ENCODE peak calls at places on chromosomes 2 and 18, in ten cellular contexts. C is transverse colon; X is bronchial epithelial cell; L is tibial nerve; O is BJ; S is AG04449; R is CD8-positive, alpha-beta T cell; G is PC-3; Q is iPS DF 6.9; M is astrocyte of the spinal cord. B is an unnamed sample.

GRCh38 chr18:38526922-38527321 is 961.3 kb upstream of the CELF4 start:
- DNase-seq in L (no peak), O (no peak), C (no peak), S (no peak), R (no peak), Q (no peak), M (no peak), G (no peak), X (peak), B (no peak)

GRCh38 chr2:208929489-208929864 is 494.4 kb upstream of the MAP2 start:
- DNase-seq in O (no peak), S (no peak), R (no peak), M (no peak), G (no peak), Q (no peak), L (no peak), C (no peak), X (no peak), B (no peak)

GRCh38 chr2:46813046-46813445 is 102.6 kb downstream of the MCFD2 start:
- DNase-seq in M (no peak), L (no peak), O (no peak), Q (no peak), C (no peak), S (no peak), R (no peak), G (no peak), X (no peak), B (no peak)

GRCh38 chr2:181680937-181681811 is 857 bp upstream of the NEUROD1 start:
- DNase-seq in S (no peak), O (no peak), L (no peak), G (no peak), C (no peak), Q (no peak), X (no peak), R (no peak), M (no peak), B (no peak)

GRCh38 chr2:238684362-238685326 is 163.2 kb upstream of the TWIST2 start:
- DNase-seq in L (peak), M (peak), O (peak), G (peak), S (peak), R (no peak), Q (no peak), C (no peak), X (peak), B (peak)

GRCh38 chr18:80009661-80010550 is 21.5 kb upstream of the TXNL4A start:
- DNase-seq in G (peak), M (peak), X (peak), Q (no peak), R (no peak), O (peak), C (peak), L (no peak), S (peak), B (peak)

GRCh38 chr2:225584821-225585220 is 185.3 kb downstream of the NYAP2 start:
- DNase-seq in S (no peak), L (no peak), C (no peak), G (no peak), Q (no peak), R (no peak), M (no peak), O (no peak), X (no peak), B (no peak)

GRCh38 chr2:211367252-211367651 is 810.9 kb downstream of the CPS1 start:
- DNase-seq in R (no peak), S (no peak), Q (no peak), C (no peak), O (no peak), M (no peak), X (peak), L (no peak), G (no peak), B (no peak)

GRCh38 chr2:232689152-232689910 is 7.8 kb upstream of the GIGYF2 start:
- DNase-seq in X (no peak), G (no peak), O (peak), M (peak), R (no peak), S (no peak), C (peak), L (no peak), Q (no peak), B (peak)

GRCh38 chr2:66441651-66442365 is 6.9 kb downstream of the MEIS1 start:
- DNase-seq in R (no peak), G (no peak), M (peak), Q (no peak), O (no peak), C (no peak), L (no peak), S (no peak), X (no peak), B (no peak)

GRCh38 chr2:21095714-21096113 is 28.1 kb upstream of the TDRD15 start:
- DNase-seq in R (no peak), X (no peak), C (no peak), O (no peak), G (no peak), Q (no peak), L (no peak), M (no peak), S (no peak), B (no peak)

GRCh38 chr2:192146069-192147006 is 48.4 kb downstream of the TMEFF2 start:
- DNase-seq in Q (no peak), R (no peak), X (peak), S (no peak), C (no peak), O (no peak), L (no peak), G (peak), M (peak), B (peak)

GRCh38 chr2:174053784-174054183 is 88.6 kb upstream of the SP3 start:
- DNase-seq in C (no peak), S (no peak), Q (no peak), G (no peak), L (no peak), M (no peak), O (no peak), X (peak), R (no peak), B (no peak)

GRCh38 chr18:55283309-55283708 is 304.7 kb downstream of the TCF4 start:
- DNase-seq in O (no peak), M (no peak), X (no peak), G (no peak), Q (no peak), C (no peak), R (no peak), S (no peak), L (no peak), B (no peak)

GRCh38 chr18:55275042-55275897 is 312.7 kb downstream of the TCF4 start:
- DNase-seq in L (peak), R (no peak), G (peak), M (peak), X (peak), C (no peak), O (no peak), Q (no peak), S (no peak), B (peak)

GRCh38 chr18:55284614-55285013 is 303.4 kb downstream of the TCF4 start:
- DNase-seq in M (no peak), G (no peak), S (no peak), R (no peak), L (no peak), O (no peak), Q (no peak), X (no peak), C (no peak), B (no peak)

GRCh38 chr18:55286257-55286825 is 301.7 kb downstream of the TCF4 start:
- DNase-seq in O (no peak), L (no peak), X (peak), S (no peak), G (no peak), C (no peak), Q (no peak), R (no peak), M (no peak), B (no peak)

GRCh38 chr18:55280515-55280914 is 307.5 kb downstream of the TCF4 start:
- DNase-seq in O (no peak), L (no peak), M (peak), S (no peak), G (no peak), R (no peak), Q (no peak), C (no peak), X (no peak), B (no peak)
- H3K4me3 ChIP-seq in O (no peak), L (no peak), M (no peak), S (no peak), G (no peak), R (no peak), Q (no peak), C (no peak), X (no peak), B (no peak)

DNA sequence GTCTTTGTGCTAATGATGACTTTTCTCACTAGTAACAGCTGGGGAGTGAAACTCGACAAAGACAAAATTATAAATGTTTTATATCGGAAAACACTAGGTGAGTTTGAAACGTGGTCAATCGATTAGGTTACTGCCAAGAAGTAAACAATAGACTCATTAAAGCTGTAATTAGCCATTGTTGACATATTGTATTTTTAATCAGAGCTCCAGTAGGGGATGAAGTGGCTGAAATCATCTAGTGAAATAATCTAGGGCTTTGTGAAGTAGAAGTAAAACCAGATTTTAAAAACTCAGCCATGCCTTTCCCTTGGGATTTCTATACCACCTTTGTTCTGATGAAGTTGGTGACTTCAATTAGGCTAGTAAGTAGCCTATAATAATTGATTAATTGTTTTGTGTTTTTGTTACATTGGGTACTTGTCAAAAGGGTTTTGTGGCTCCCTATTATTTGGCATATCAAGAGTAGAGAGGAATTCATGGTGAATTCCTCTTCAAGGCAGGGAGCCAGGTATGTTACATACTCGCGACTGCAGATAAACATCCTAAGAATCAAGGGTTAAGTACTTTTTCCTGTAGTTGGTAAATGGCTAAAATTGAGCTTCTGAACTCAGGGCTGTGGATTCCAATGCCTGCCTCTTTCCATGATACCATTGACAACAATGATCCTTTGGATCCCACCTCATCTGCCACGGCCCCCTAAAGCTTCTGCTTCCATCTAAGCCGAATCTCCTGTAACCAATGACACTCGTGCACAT is 31.6 kb downstream of the RAB27B start:
- DNase-seq in X (peak), C (no peak), M (no peak), G (peak), Q (no peak), O (no peak), R (no peak), S (no peak), L (no peak), B (no peak)
- H3K4me3 ChIP-seq in X (no peak), C (no peak), M (no peak), G (no peak), Q (no peak), O (no peak), R (no peak), S (no peak), L (no peak), B (no peak)

GRCh38 chr2:229348135-229348534 is 77.0 kb upstream of the PID1 start:
- DNase-seq in O (no peak), G (no peak), M (no peak), Q (no peak), X (no peak), S (no peak), L (no peak), C (no peak), R (no peak), B (peak)

GRCh38 chr2:229350117-229350805 is 79.2 kb upstream of the PID1 start:
- DNase-seq in G (peak), O (no peak), S (no peak), C (no peak), X (peak), M (no peak), L (no peak), R (no peak), Q (no peak), B (no peak)

GRCh38 chr2:229346801-229347540 is 75.9 kb upstream of the PID1 start:
- DNase-seq in G (no peak), X (no peak), O (no peak), M (no peak), C (no peak), R (no peak), S (no peak), Q (no peak), L (no peak), B (no peak)

DNA sequence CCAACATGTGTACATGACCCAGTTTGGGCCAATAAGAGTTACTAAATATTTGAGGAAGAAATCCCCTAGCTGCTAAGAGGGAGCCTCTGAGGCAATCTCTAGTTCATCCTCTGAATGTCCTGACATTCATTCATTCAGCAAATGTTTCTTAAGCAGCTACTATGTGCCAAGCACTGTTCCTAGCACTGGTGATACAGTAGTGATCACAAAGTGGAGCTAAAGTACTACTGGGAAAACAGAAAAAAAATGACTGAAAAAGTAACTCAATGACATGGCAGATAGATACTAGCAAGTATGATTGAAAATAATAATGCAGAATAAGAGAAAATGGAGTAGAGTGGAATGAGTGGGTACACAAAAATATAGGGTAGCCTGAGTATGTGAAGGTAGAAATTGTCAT is 79.8 kb upstream of the PID1 start:
- DNase-seq in Q (no peak), X (peak), S (no peak), R (no peak), C (no peak), G (no peak), M (no peak), O (no peak), L (no peak), B (no peak)
- H3K4me3 ChIP-seq in Q (no peak), X (no peak), S (no peak), R (no peak), C (no peak), G (no peak), M (no peak), O (no peak), L (no peak), B (no peak)

GRCh38 chr2:98771771-98772521 is 41.0 kb upstream of the MGAT4A start:
- DNase-seq in Q (no peak), R (peak), X (no peak), L (no peak), M (peak), O (no peak), G (no peak), C (no peak), S (no peak), B (peak)
- H3K4me3 ChIP-seq in Q (no peak), R (peak), X (no peak), L (no peak), M (no peak), O (no peak), G (no peak), C (no peak), S (no peak), B (no peak)

DNA sequence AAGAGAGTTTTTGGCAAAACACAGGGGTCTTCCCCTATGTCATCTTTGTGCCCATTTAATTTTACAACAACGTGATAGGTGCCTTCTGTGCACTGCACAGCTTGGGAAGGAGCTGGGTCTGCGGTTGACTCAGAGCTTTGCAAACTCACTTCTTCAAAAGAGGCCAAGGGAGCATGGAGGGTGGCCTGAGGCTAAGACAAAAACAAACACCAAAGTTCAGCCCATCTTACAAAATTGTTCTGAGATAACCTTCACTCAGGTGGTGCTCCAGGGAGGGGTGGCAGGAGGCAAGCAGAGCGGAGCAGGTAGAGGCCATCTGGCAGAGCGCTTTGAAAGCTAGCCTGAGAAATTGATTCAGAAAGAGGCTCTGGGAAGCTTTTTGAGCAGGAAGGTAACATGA is 9.8 kb downstream of the SOWAHC start:
- DNase-seq in M (no peak), R (no peak), S (no peak), C (no peak), L (no peak), O (no peak), Q (no peak), G (no peak), X (no peak), B (no peak)
- H3K4me3 ChIP-seq in M (no peak), R (no peak), S (no peak), C (no peak), L (no peak), O (no peak), Q (no peak), G (no peak), X (no peak), B (no peak)

DNA sequence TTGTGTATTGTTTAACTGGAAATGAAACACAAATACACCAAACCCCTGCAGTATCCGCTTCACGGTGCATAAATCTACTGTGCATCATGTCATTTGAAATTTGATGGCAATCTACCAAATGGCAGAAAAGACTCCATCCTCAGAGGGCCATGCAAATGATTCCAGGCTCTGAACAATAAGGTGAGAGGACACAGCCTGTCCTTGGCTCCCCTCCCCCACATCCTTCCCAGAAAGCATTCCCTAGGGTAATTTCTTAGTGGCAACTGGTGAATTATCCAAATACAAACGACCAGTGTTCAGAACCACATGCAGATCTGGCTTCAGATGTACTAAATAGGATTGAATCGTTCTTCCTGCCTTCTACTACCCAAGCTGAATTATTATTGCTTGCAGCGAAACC is 80.6 kb downstream of the ADCYAP1 start:
- DNase-seq in M (no peak), X (no peak), Q (peak), G (no peak), S (no peak), L (no peak), R (no peak), O (no peak), C (no peak), B (no peak)
- H3K4me3 ChIP-seq in M (no peak), X (no peak), Q (no peak), G (no peak), S (no peak), L (no peak), R (no peak), O (no peak), C (no peak), B (no peak)

B was measured in skeletal muscle cell.